ENCODE peak calls at places on chromosomes 7 and 10, in four cellular contexts. One of them, this sample, is unnamed.

GRCh38 chr10:103429647-103430046 is 22.5 kb downstream of the CALHM2 start:
- DNase-seq in GM12878: no peak
- DNase-seq in HepG2: no peak
- DNase-seq in K562: no peak
- DNase-seq in this sample: no peak

GRCh38 chr10:3887404-3887803 is 102.4 kb upstream of the KLF6 start:
- DNase-seq in GM12878: no peak
- DNase-seq in HepG2: no peak
- DNase-seq in K562: no peak
- DNase-seq in this sample: no peak

GRCh38 chr7:64651632-64652165 is 14.2 kb upstream of the ZNF107 start:
- DNase-seq in GM12878: no peak
- DNase-seq in K562: no peak
- DNase-seq in HepG2: no peak
- DNase-seq in this sample: no peak

GRCh38 chr7:123787227-123788007 is 38.6 kb upstream of the WASL start:
- DNase-seq in HepG2: no peak
- DNase-seq in K562: no peak
- DNase-seq in GM12878: no peak
- DNase-seq in this sample: no peak

GRCh38 chr10:80132299-80133139 is at the start of gene PLAC9:
- DNase-seq in GM12878: no peak
- DNase-seq in K562: no peak
- DNase-seq in HepG2: no peak
- DNase-seq in this sample: no peak

GRCh38 chr10:112649492-112650152 is 202.6 kb downstream of the VTI1A start:
- DNase-seq in GM12878: no peak
- DNase-seq in K562: no peak
- DNase-seq in HepG2: no peak
- DNase-seq in this sample: no peak

GRCh38 chr10:31157125-31157983 is 125.7 kb upstream of the ZNF438 start:
- DNase-seq in GM12878: no peak
- DNase-seq in K562: no peak
- DNase-seq in HepG2: no peak
- DNase-seq in this sample: no peak

GRCh38 chr10:8224591-8224990 is 170.1 kb downstream of the GATA3 start:
- DNase-seq in HepG2: no peak
- DNase-seq in GM12878: no peak
- DNase-seq in K562: no peak
- DNase-seq in this sample: no peak

GRCh38 chr7:133009426-133009825 is 72.5 kb downstream of the CHCHD3 start:
- DNase-seq in K562: no peak
- DNase-seq in HepG2: no peak
- DNase-seq in GM12878: no peak
- DNase-seq in this sample: no peak

GRCh38 chr10:12350167-12350872 is 973 bp downstream of the CAMK1D start:
- DNase-seq in GM12878: no peak
- DNase-seq in K562: no peak
- DNase-seq in HepG2: peak
- DNase-seq in this sample: peak

GRCh38 chr7:1086588-1087461 is 1.1 kb upstream of the GPER1 start:
- DNase-seq in K562: peak
- DNase-seq in HepG2: peak
- DNase-seq in GM12878: no peak
- DNase-seq in this sample: peak

GRCh38 chr10:6114758-6115410 is 26.1 kb downstream of the RBM17 start:
- DNase-seq in K562: no peak
- DNase-seq in HepG2: no peak
- DNase-seq in GM12878: no peak
- DNase-seq in this sample: no peak

GRCh38 chr10:77907900-77908717 is 18.4 kb downstream of the DLG5 start:
- DNase-seq in HepG2: peak
- DNase-seq in GM12878: no peak
- DNase-seq in K562: peak
- DNase-seq in this sample: peak

GRCh38 chr10:12308102-12308501 is 41.2 kb upstream of the CAMK1D start:
- DNase-seq in GM12878: no peak
- DNase-seq in K562: no peak
- DNase-seq in HepG2: no peak
- DNase-seq in this sample: no peak

GRCh38 chr10:130929422-130930325 is 381.8 kb downstream of the TCERG1L start:
- DNase-seq in HepG2: no peak
- DNase-seq in K562: no peak
- DNase-seq in GM12878: no peak
- DNase-seq in this sample: no peak

GRCh38 chr7:124429923-124430322 is 335.7 kb downstream of the GPR37 start:
- DNase-seq in K562: no peak
- DNase-seq in HepG2: no peak
- DNase-seq in GM12878: no peak
- DNase-seq in this sample: no peak

GRCh38 chr10:49053053-49053997 is 62.0 kb downstream of the VSTM4 start:
- DNase-seq in HepG2: no peak
- DNase-seq in K562: no peak
- DNase-seq in GM12878: peak
- DNase-seq in this sample: no peak

GRCh38 chr10:25294032-25294926 is 119.5 kb downstream of the GPR158 start:
- DNase-seq in HepG2: peak
- DNase-seq in K562: no peak
- DNase-seq in GM12878: no peak
- DNase-seq in this sample: no peak

GRCh38 chr7:52940511-52940910 is 94.9 kb upstream of the POM121L12 start:
- DNase-seq in K562: no peak
- DNase-seq in GM12878: no peak
- DNase-seq in HepG2: no peak
- DNase-seq in this sample: no peak

GRCh38 chr7:56062382-56062781 is 1.7 kb upstream of the SUMF2 start:
- DNase-seq in HepG2: peak
- DNase-seq in GM12878: no peak
- DNase-seq in K562: peak
- DNase-seq in this sample: no peak

GRCh38 chr7:25665903-25666670 is 437.8 kb upstream of the NPVF start:
- DNase-seq in K562: no peak
- DNase-seq in GM12878: no peak
- DNase-seq in HepG2: no peak
- DNase-seq in this sample: no peak

GRCh38 chr10:97498841-97499560 is at the start of gene UBTD1:
- DNase-seq in HepG2: peak
- DNase-seq in GM12878: no peak
- DNase-seq in K562: peak
- DNase-seq in this sample: peak

GRCh38 chr7:79420464-79420863 is 33.0 kb downstream of the MAGI2 start:
- DNase-seq in HepG2: peak
- DNase-seq in K562: no peak
- DNase-seq in GM12878: no peak
- DNase-seq in this sample: peak

GRCh38 chr10:91642831-91643692 is 10.2 kb upstream of the PPP1R3C start:
- DNase-seq in GM12878: no peak
- DNase-seq in K562: no peak
- DNase-seq in HepG2: no peak
- DNase-seq in this sample: no peak

GRCh38 chr10:71984126-71984797 is 20.1 kb downstream of the CHST3 start:
- DNase-seq in HepG2: no peak
- DNase-seq in GM12878: no peak
- DNase-seq in K562: no peak
- DNase-seq in this sample: no peak

GRCh38 chr7:130901209-130901783 is 167.3 kb upstream of the KLF14 start:
- DNase-seq in GM12878: no peak
- DNase-seq in K562: no peak
- DNase-seq in HepG2: no peak
- DNase-seq in this sample: no peak

GRCh38 chr7:152054377-152055230 is 29.1 kb downstream of the GALNT11 start:
- DNase-seq in HepG2: peak
- DNase-seq in GM12878: no peak
- DNase-seq in K562: no peak
- DNase-seq in this sample: no peak

DNA sequence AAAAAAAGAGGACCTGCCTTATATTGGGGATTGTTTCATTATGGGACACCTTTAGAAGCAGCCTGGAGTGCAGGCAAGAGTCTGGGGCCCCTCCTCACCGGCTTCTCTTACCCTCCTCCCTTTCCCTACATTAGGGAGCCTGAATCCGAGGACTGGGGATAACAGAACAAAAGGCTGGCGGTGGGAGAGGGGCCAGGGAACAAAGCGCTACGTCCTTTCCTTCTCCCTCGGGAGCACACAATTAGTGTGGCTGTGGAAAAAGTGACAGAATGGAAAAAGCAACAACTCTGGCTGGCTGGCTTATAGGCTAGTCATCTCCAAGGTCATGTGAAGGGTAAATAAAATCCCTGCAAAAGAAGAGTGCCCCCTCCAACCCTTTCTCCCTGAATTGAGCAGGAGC is 74.7 kb downstream of the LSM5 start:
- DNase-seq in K562: no peak
- DNase-seq in HepG2: no peak
- DNase-seq in GM12878: no peak
- DNase-seq in this sample: no peak
- TF ChIP-seq TARDBP in K562: no peak
- TF ChIP-seq TARDBP in HepG2: no peak
- TF ChIP-seq TARDBP in GM12878: no peak
- TF ChIP-seq TARDBP in this sample: no peak

GRCh38 chr10:66882271-66882670 is 43.6 kb upstream of the LRRTM3 start:
- DNase-seq in GM12878: no peak
- DNase-seq in K562: no peak
- DNase-seq in HepG2: no peak
- DNase-seq in this sample: no peak

GRCh38 chr10:66880826-66881225 is 45.0 kb upstream of the LRRTM3 start:
- DNase-seq in GM12878: no peak
- DNase-seq in K562: no peak
- DNase-seq in HepG2: no peak
- DNase-seq in this sample: no peak

GRCh38 chr10:66880292-66880691 is 45.5 kb upstream of the LRRTM3 start:
- DNase-seq in GM12878: no peak
- DNase-seq in HepG2: no peak
- DNase-seq in K562: no peak
- DNase-seq in this sample: no peak

GRCh38 chr10:66877359-66877758 is 48.5 kb upstream of the LRRTM3 start:
- DNase-seq in GM12878: no peak
- DNase-seq in K562: no peak
- DNase-seq in HepG2: no peak
- DNase-seq in this sample: no peak

DNA sequence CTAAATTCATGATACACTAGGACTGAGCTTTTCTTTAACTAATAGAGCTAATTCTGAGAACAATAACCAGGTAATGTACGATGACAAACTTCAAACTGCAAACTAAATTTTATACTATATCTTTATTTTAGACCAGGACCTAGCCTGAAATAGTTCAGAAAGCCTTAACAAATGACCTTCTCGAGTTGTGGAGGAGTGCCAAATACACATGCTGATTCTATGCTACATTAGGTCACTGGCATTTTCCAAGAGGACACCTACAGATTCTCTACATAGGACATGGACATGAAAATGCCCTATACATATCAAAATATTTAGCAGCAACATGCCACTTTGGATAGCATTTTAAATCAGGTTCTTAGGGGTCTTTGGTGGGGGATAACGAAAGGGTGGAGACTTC is 44.0 kb upstream of the LRRTM3 start:
- DNase-seq in K562: no peak
- DNase-seq in HepG2: no peak
- DNase-seq in GM12878: no peak
- DNase-seq in this sample: no peak
- TF ChIP-seq FOXM1 in K562: no peak
- TF ChIP-seq FOXM1 in HepG2: no peak
- TF ChIP-seq FOXM1 in GM12878: no peak
- TF ChIP-seq FOXM1 in this sample: no peak

GRCh38 chr10:123327450-123327849 is 173.2 kb downstream of the BUB3 start:
- DNase-seq in K562: no peak
- DNase-seq in HepG2: no peak
- DNase-seq in GM12878: peak
- DNase-seq in this sample: no peak

GRCh38 chr10:123325663-123326175 is 171.5 kb downstream of the BUB3 start:
- DNase-seq in K562: no peak
- DNase-seq in GM12878: no peak
- DNase-seq in HepG2: no peak
- DNase-seq in this sample: no peak

GRCh38 chr10:123326674-123327073 is 172.5 kb downstream of the BUB3 start:
- DNase-seq in GM12878: no peak
- DNase-seq in HepG2: no peak
- DNase-seq in K562: no peak
- DNase-seq in this sample: no peak

GRCh38 chr10:123318516-123318915 is 164.3 kb downstream of the BUB3 start:
- DNase-seq in GM12878: no peak
- DNase-seq in HepG2: no peak
- DNase-seq in K562: no peak
- DNase-seq in this sample: no peak

DNA sequence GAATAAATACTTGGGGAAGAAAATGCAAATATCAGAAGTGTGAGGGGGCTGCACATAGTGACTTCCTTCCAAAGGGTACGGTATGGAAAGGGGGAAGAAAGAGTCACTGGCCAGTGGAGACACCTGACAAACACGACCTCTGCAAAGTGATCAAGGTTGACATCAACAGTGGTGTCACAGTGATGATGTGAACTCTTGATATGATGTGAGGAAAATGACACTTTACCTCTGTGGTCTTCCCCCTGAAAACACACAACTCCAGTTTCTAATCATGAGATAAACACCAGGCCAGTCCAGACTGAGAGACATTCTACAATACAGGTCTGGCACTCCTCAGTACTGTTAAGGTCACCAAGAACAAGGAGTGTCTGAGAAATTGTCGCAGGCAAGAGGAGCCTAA is 169.7 kb downstream of the BUB3 start:
- DNase-seq in GM12878: no peak
- DNase-seq in HepG2: no peak
- DNase-seq in K562: no peak
- DNase-seq in this sample: no peak
- TF ChIP-seq TARDBP in GM12878: no peak
- TF ChIP-seq TARDBP in HepG2: no peak
- TF ChIP-seq TARDBP in K562: no peak
- TF ChIP-seq TARDBP in this sample: no peak

DNA sequence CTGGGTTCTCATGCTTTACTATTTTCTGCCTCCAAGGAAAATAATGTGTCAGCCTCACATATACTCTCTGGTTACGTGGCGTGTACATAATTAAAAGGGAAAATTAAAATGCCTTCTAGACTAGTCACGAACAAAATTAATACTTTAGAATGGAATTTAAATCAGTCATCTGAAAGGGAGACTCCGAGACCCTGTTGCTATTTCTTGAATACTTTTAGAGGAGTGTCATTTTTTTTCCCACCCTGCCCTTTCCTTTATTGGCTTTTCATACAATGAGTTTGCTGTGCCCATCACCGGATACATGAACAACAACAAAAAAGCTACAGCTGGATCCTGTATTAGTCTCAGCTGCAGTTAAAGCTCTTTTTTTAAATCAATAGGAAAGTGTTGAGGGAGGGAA is 20.1 kb downstream of the CYTH3 start:
- DNase-seq in K562: no peak
- DNase-seq in HepG2: no peak
- DNase-seq in GM12878: no peak
- DNase-seq in this sample: no peak
- TF ChIP-seq FOXM1 in K562: no peak
- TF ChIP-seq FOXM1 in HepG2: no peak
- TF ChIP-seq FOXM1 in GM12878: no peak
- TF ChIP-seq FOXM1 in this sample: no peak

GRCh38 chr7:91264924-91265681 is 870 bp downstream of the FZD1 start:
- DNase-seq in GM12878: no peak
- DNase-seq in HepG2: no peak
- DNase-seq in K562: no peak
- DNase-seq in this sample: peak
- TF ChIP-seq TARDBP in GM12878: no peak
- TF ChIP-seq TARDBP in HepG2: no peak
- TF ChIP-seq TARDBP in K562: no peak
- TF ChIP-seq TARDBP in this sample: no peak